ENCODE peak calls at places on chromosomes 4 and X, in ten cellular contexts. T, V, G, Z, P, F, X, Q, J and W are unnamed samples.

GRCh38 chrX:1535241-1536041 is 1.5 kb downstream of the P2RY8 start:
- DNase-seq in X (peak), G (no peak), F (no peak), J (peak), Z (no peak), P (no peak), V (no peak), T (peak), Q (no peak), W (no peak)

GRCh38 chr4:74516321-74516720 is 71.4 kb downstream of the AREG start:
- DNase-seq in Q (no peak), G (peak), F (peak), X (no peak), Z (no peak), T (no peak), P (no peak), J (no peak), V (no peak), W (no peak)

GRCh38 chr4:4461850-4462249 is 74.9 kb downstream of the NSG1 start:
- DNase-seq in X (peak), J (peak), Z (no peak), P (no peak), F (no peak), V (no peak), Q (no peak), G (no peak), T (no peak), W (no peak)

GRCh38 chr4:183380901-183381300 is 58.7 kb upstream of the CLDN24 start:
- DNase-seq in Z (no peak), X (no peak), J (no peak), F (no peak), G (no peak), P (no peak), Q (no peak), T (no peak), V (no peak), W (no peak)

GRCh38 chr4:87030606-87031441 is 96.0 kb downstream of the AFF1 start:
- DNase-seq in P (no peak), J (no peak), Q (no peak), Z (no peak), G (peak), X (no peak), V (no peak), T (no peak), F (no peak), W (no peak)

GRCh38 chr4:7547368-7548040 is 112.8 kb upstream of the PSAPL1 start:
- DNase-seq in Z (no peak), P (no peak), X (no peak), V (no peak), Q (peak), J (no peak), F (no peak), T (no peak), G (no peak), W (no peak)

GRCh38 chr4:117661673-117662072 is 372.6 kb upstream of the NDST3 start:
- DNase-seq in X (no peak), F (no peak), G (no peak), Z (no peak), T (no peak), P (no peak), J (no peak), Q (no peak), V (no peak), W (no peak)

GRCh38 chr4:87469390-87469789 is 47.0 kb downstream of the NUDT9 start:
- DNase-seq in V (no peak), T (no peak), G (no peak), Z (no peak), J (no peak), F (no peak), Q (no peak), P (no peak), X (no peak), W (no peak)